ENCODE peak calls at places on chromosomes 7 and 10, in five cellular contexts. O is A549, Q is K562, M is GM12878, A is HepG2. T is an unnamed sample.

GRCh38 chr7:101828308-101829020 is 11.0 kb downstream of the CUX1 start:
- DNase-seq in O (no peak), Q (no peak), M (no peak), A (no peak), T (no peak)

GRCh38 chr10:15158972-15159371 is 9.5 kb downstream of the NMT2 start:
- DNase-seq in O (no peak), Q (no peak), M (no peak), A (no peak), T (no peak)

GRCh38 chr7:25169683-25170082 is 44.6 kb upstream of the CYCS start:
- DNase-seq in O (no peak), Q (no peak), M (no peak), A (no peak), T (no peak)

GRCh38 chr7:30029696-30030095 is 1.5 kb downstream of the PLEKHA8 start:
- DNase-seq in O (no peak), Q (no peak), M (no peak), A (no peak), T (no peak)

GRCh38 chr7:51274955-51275354 is 41.7 kb downstream of the COBL start:
- DNase-seq in O (no peak), Q (no peak), M (no peak), A (no peak), T (no peak)

GRCh38 chr7:149147730-149148653 is 739 bp downstream of the ZNF398 start:
- DNase-seq in O (peak; percentile 48), Q (peak; percentile 79), M (no peak), A (peak; percentile 10), T (peak; percentile 51)

GRCh38 chr7:23598321-23598720 is 1.1 kb downstream of the CCDC126 start:
- DNase-seq in O (no peak), Q (peak; percentile 17), M (no peak), A (peak; percentile 10), T (no peak)

GRCh38 chr7:8051998-8052397 is 83.4 kb downstream of the GLCCI1 start:
- DNase-seq in O (no peak), Q (no peak), M (no peak), A (no peak), T (no peak)

GRCh38 chr10:100993986-100994708 is 5.5 kb upstream of the LZTS2 start:
- DNase-seq in O (peak; percentile 54), Q (no peak), M (no peak), A (no peak), T (peak; percentile 45)

GRCh38 chr7:107233174-107233573 is 64.4 kb downstream of the HBP1 start:
- DNase-seq in O (no peak), Q (no peak), M (peak; percentile 13), A (no peak), T (no peak)

GRCh38 chr10:67779455-67780205 is 58.4 kb downstream of the DNAJC12 start:
- DNase-seq in O (peak; percentile 87), Q (peak; percentile 74), M (no peak), A (peak; percentile 73), T (peak; percentile 84)

GRCh38 chr10:34134602-34135001 is 680.5 kb downstream of the PARD3 start:
- DNase-seq in O (no peak), Q (no peak), M (no peak), A (no peak), T (no peak)

GRCh38 chr10:8829592-8829991 is 775.1 kb downstream of the GATA3 start:
- DNase-seq in O (peak; percentile 29), Q (no peak), M (no peak), A (no peak), T (no peak)

GRCh38 chr10:124459395-124459794 is 2.2 kb upstream of the LHPP start:
- DNase-seq in O (no peak), Q (no peak), M (no peak), A (no peak), T (no peak)

GRCh38 chr7:68544851-68545250 is 1053.4 kb upstream of the AUTS2 start:
- DNase-seq in O (no peak), Q (no peak), M (no peak), A (no peak), T (no peak)

GRCh38 chr10:79333513-79333912 is 13.8 kb upstream of the PPIF start:
- DNase-seq in O (no peak), Q (no peak), M (no peak), A (no peak), T (peak; percentile 86)

GRCh38 chr7:98199131-98199530 is 12.1 kb upstream of the BHLHA15 start:
- DNase-seq in O (no peak), Q (no peak), M (no peak), A (no peak), T (peak; percentile 52)

GRCh38 chr7:157560710-157561522 is 224.1 kb downstream of the DNAJB6 start:
- DNase-seq in O (no peak), Q (no peak), M (no peak), A (no peak), T (no peak)

GRCh38 chr10:77191324-77192049 is 446.1 kb downstream of the KCNMA1 start:
- DNase-seq in O (no peak), Q (no peak), M (no peak), A (no peak), T (no peak)

GRCh38 chr10:103593022-103593570 is 99.6 kb downstream of the NEURL1 start:
- DNase-seq in O (no peak), Q (no peak), M (no peak), A (no peak), T (no peak)

GRCh38 chr7:99828818-99829217 is 1.0 kb downstream of the CYP3A43 start:
- DNase-seq in O (no peak), Q (no peak), M (no peak), A (peak; percentile 18), T (no peak)

GRCh38 chr10:129570185-129570584 is 103.1 kb downstream of the MGMT start:
- DNase-seq in O (no peak), Q (no peak), M (no peak), A (no peak), T (no peak)

GRCh38 chr7:55517191-55517633 is 55.1 kb downstream of the VOPP1 start:
- DNase-seq in O (no peak), Q (no peak), M (peak; percentile 79), A (no peak), T (peak; percentile 32)

GRCh38 chr7:24715661-24716479 is 41.4 kb downstream of the GSDME start:
- DNase-seq in O (peak; percentile 60), Q (peak; percentile 54), M (peak; percentile 61), A (peak; percentile 21), T (peak; percentile 66)

GRCh38 chr7:85630904-85631582 is 444.2 kb upstream of the SEMA3D start:
- DNase-seq in O (peak; percentile 19), Q (no peak), M (no peak), A (peak; percentile 5), T (peak; percentile 4)

GRCh38 chr7:98406827-98407226 is 5.9 kb upstream of the BAIAP2L1 start:
- DNase-seq in O (no peak), Q (no peak), M (no peak), A (no peak), T (no peak)

GRCh38 chr7:19470031-19470430 is 238.8 kb downstream of the POLR1F start:
- DNase-seq in O (no peak), Q (no peak), M (no peak), A (no peak), T (peak; percentile 84)

GRCh38 chr7:135164357-135165021 is 6.0 kb downstream of the CYREN start:
- DNase-seq in O (peak; percentile 42), Q (no peak), M (no peak), A (no peak), T (no peak)

DNA sequence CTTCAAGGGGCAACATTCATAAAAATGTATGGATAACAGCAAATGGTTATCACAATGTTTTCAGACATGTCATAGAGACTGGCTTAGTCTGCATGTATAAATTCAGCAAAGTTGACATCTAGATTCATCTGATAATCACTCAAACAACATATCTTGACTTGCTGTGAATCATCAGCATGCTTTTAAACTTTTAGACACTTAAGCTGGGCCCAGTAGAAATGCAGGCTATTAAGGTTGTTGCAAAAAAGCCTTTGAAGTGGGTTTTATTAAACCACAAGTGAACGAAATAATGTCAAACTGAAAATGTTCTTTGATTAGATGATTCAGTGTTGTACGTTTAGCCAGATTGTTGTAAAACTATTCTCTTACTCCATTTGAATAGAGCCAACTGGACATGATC is 759.6 kb downstream of the NXPH1 start:
- DNase-seq in O (no peak), Q (no peak), M (no peak), A (no peak), T (no peak)
- TF ChIP-seq BHLHE40 in O (no peak), Q (no peak), M (no peak), A (no peak), T (no peak)

GRCh38 chr7:69844264-69844868 is 246.1 kb downstream of the AUTS2 start:
- DNase-seq in O (no peak), Q (no peak), M (no peak), A (no peak), T (no peak)
- H3K4me1 ChIP-seq in O (no peaks in the 10 kb centered on the region), Q (no peaks in the 10 kb centered on the region), M (peaks cover 63% of the 10 kb centered on the region), A (no peaks in the 10 kb centered on the region), T (no peaks in the 10 kb centered on the region)

DNA sequence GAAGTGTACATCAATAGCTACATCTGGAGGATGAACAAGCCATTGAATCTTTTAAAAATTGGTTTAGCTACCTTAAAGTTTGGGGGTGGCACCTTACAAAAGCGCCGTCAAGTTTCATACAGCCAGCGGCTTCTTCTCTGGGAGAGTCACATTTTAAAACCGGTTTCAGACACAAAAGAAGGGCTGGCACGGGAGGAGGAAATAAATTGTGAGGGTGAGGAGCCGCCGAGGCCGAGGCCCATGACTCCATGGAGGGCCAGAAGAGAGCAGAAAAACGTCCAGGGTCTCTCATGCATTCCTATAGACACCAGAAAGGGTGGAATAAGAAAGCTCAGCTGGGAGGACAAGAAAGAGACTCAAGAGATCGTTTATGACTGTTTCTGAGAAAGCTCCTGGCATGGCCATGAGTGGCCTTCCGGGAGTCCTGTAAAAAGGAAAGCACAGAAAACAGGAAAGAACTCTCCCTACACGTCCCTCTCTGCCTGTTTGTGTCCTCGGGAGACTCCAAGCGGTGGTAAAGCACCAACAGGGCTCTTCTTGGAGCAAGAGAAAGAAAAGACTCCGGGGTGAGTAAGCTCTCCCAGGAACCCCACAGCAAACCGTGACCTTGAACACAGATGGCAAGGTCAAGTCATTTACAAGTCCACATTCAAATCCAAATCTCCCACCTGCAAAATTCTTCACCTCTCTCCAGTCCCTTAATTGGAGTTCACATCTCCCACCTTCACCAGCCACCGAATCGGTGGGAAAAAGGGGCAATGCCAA is 1.8 kb downstream of the FRAT2 start:
- DNase-seq in O (peak; percentile 43), Q (peak; percentile 42), M (no peak), A (peak; percentile 77), T (peak; percentile 87)
- TF ChIP-seq BHLHE40 in O (no peak), Q (no peak), M (no peak), A (no peak), T (no peak)

GRCh38 chr10:69327463-69328345 is 49.4 kb downstream of the HK1 start:
- DNase-seq in O (no peak), Q (no peak), M (no peak), A (no peak), T (peak; percentile 63)

GRCh38 chr10:69328346-69328687 is 50.0 kb downstream of the HK1 start:
- DNase-seq in O (no peak), Q (no peak), M (no peak), A (no peak), T (no peak)

GRCh38 chr10:69332278-69333010 is 54.1 kb downstream of the HK1 start:
- DNase-seq in O (no peak), Q (no peak), M (no peak), A (no peak), T (no peak)

GRCh38 chr10:69331161-69331560 is 52.9 kb downstream of the HK1 start:
- DNase-seq in O (no peak), Q (no peak), M (no peak), A (no peak), T (no peak)

DNA sequence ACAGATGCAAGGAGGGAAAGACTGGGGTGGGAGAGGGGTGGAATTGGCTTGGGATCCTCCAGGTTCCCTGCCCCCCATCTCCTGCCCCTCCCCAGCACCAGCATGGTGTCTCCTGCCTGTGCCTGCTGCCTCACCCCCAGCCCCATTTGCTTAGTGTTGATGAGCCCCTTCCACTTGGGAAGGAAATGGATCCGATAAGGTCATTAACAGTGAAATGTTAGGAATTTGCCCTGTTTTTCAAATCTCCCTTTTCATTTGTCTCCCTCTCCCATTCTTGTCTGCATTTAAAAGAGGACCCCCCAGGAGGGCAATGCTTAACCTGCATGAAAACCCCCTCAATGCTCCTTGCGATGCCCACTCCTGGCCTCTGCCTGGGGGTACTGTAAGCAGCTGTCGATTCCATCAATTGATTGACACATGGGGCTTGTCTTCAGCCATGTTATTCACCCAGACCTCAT is 51.5 kb downstream of the HK1 start:
- DNase-seq in O (no peak), Q (no peak), M (no peak), A (no peak), T (no peak)
- H3K4me1 ChIP-seq in O (no peaks in the 10 kb centered on the region), Q (peaks cover 42% of the 10 kb centered on the region), M (peaks cover 17% of the 10 kb centered on the region), A (no peaks in the 10 kb centered on the region), T (peaks cover 13% of the 10 kb centered on the region)